ENCODE peak calls at places on chromosomes 4 and X, in four cellular contexts. K is fibroblast of pulmonary artery; C is GM23338; S is stimulated activated CD4-positive, alpha-beta T cell treated with anti-CD3 and anti-CD28 coated beads, Interleukin-2, amount 100 ng/mL, for 48 hours. D is an unnamed sample.

GRCh38 chr4:98542011-98542410 is 116.4 kb downstream of the TSPAN5 start:
- DNase-seq in K (no peak), C (no peak), S (no peak), D (no peak)

GRCh38 chrX:114717921-114718320 is 134.0 kb downstream of the HTR2C start:
- DNase-seq in K (no peak), C (peak; percentile 13), S (no peak), D (no peak)

GRCh38 chr4:157564771-157565170 is 344.2 kb downstream of the GRIA2 start:
- DNase-seq in K (no peak), C (no peak), S (no peak), D (no peak)

GRCh38 chr4:61575796-61576195 is 375.7 kb downstream of the ADGRL3 start:
- DNase-seq in K (no peak), C (no peak), S (no peak), D (no peak)

GRCh38 chr4:123995939-123996338 is 599.3 kb downstream of the SPRY1 start:
- DNase-seq in K (peak; percentile 78), C (no peak), S (no peak), D (no peak)

GRCh38 chr4:173782660-173783059 is 252.6 kb upstream of the HAND2 start:
- DNase-seq in K (no peak), C (peak; percentile 7), S (no peak), D (no peak)

GRCh38 chrX:23493941-23494374 is 159.3 kb downstream of the PTCHD1 start:
- DNase-seq in K (peak; percentile 11), C (no peak), S (no peak), D (peak; percentile 49)

GRCh38 chrX:119625843-119626242 is 19.6 kb upstream of the NKRF start:
- DNase-seq in K (no peak), C (no peak), S (no peak), D (no peak)

GRCh38 chr4:184329235-184330007 is 111.7 kb upstream of the ENPP6 start:
- DNase-seq in K (peak; percentile 35), C (no peak), S (no peak), D (peak; percentile 83)

GRCh38 chrX:107713205-107714195 is 62.1 kb downstream of the TSC22D3 start:
- DNase-seq in K (peak; percentile 39), C (no peak), S (no peak), D (no peak)

GRCh38 chr4:3385719-3386440 is 55.9 kb upstream of the HGFAC start:
- DNase-seq in K (no peak), C (no peak), S (no peak), D (no peak)

GRCh38 chrX:8783100-8784098 is 17.8 kb downstream of the FAM9A start:
- DNase-seq in K (peak; percentile 26), C (peak; percentile 79), S (peak; percentile 21), D (peak; percentile 1)

GRCh38 chrX:10015711-10016515 is 48.8 kb downstream of the CLDN34 start:
- DNase-seq in K (peak; percentile 57), C (peak; percentile 70), S (no peak), D (no peak)

GRCh38 chr4:6906046-6906445 is 3.6 kb upstream of the TBC1D14 start:
- DNase-seq in K (no peak), C (no peak), S (no peak), D (no peak)

GRCh38 chrX:17549005-17549685 is 174.1 kb downstream of the NHS start:
- DNase-seq in K (no peak), C (no peak), S (no peak), D (no peak)

GRCh38 chr4:165288639-165289428 is 38.6 kb upstream of the MSMO1 start:
- DNase-seq in K (peak; percentile 91), C (no peak), S (no peak), D (no peak)

GRCh38 chr4:7759221-7759620 is 180.4 kb downstream of the AFAP1 start:
- DNase-seq in K (no peak), C (no peak), S (peak; percentile 41), D (no peak)

D was measured in T47D.